ENCODE peak calls at places on chromosome 16, in eight cellular contexts. V, K, H, J, P, L, Q and M are unnamed samples.

GRCh38 chr16:16966439-16966838 is 504.3 kb downstream of the XYLT1 start:
- DNase-seq in V (no peak), K (no peak), H (no peak), J (no peak), P (no peak), L (no peak), Q (no peak), M (no peak)

GRCh38 chr16:73572135-73572534 is 524.2 kb upstream of the ZFHX3 start:
- DNase-seq in V (no peak), K (no peak), H (no peak), J (peak), P (peak), L (no peak), Q (no peak), M (no peak)

GRCh38 chr16:21720533-21720932 is 56.8 kb downstream of the OTOA start:
- DNase-seq in V (no peak), K (no peak), H (no peak), J (no peak), P (no peak), L (no peak), Q (no peak), M (no peak)

GRCh38 chr16:54945063-54945462 is 14.4 kb downstream of the IRX5 start:
- DNase-seq in V (no peak), K (no peak), H (no peak), J (no peak), P (no peak), L (no peak), Q (no peak), M (no peak)

GRCh38 chr16:78727536-78727935 is 628.1 kb downstream of the WWOX start:
- DNase-seq in V (no peak), K (no peak), H (no peak), J (no peak), P (no peak), L (peak), Q (no peak), M (no peak)

GRCh38 chr16:56288019-56288418 is 96.7 kb downstream of the GNAO1 start:
- DNase-seq in V (no peak), K (no peak), H (no peak), J (no peak), P (no peak), L (no peak), Q (no peak), M (no peak)

GRCh38 chr16:47966325-47966724 is 189.5 kb downstream of the ABCC12 start:
- DNase-seq in V (no peak), K (no peak), H (no peak), J (no peak), P (no peak), L (no peak), Q (no peak), M (no peak)

GRCh38 chr16:86222541-86222940 is 287.8 kb upstream of the FOXF1 start:
- DNase-seq in V (no peak), K (no peak), H (no peak), J (no peak), P (no peak), L (no peak), Q (no peak), M (no peak)

GRCh38 chr16:89210904-89211515 is 6.5 kb upstream of the ZNF778 start:
- DNase-seq in V (no peak), K (no peak), H (no peak), J (no peak), P (no peak), L (no peak), Q (no peak), M (no peak)

GRCh38 chr16:24689128-24689527 is 40.3 kb upstream of the TNRC6A start:
- DNase-seq in V (no peak), K (peak), H (no peak), J (no peak), P (no peak), L (peak), Q (peak), M (no peak)

GRCh38 chr16:1984347-1985225 is 593 bp downstream of the GFER start:
- DNase-seq in V (no peak), K (no peak), H (no peak), J (no peak), P (no peak), L (no peak), Q (no peak), M (no peak)

GRCh38 chr16:88905563-88905962 is 39.1 kb upstream of the PABPN1L start:
- DNase-seq in V (no peak), K (no peak), H (peak), J (no peak), P (no peak), L (peak), Q (peak), M (peak)

GRCh38 chr16:89636663-89637062 is 20.8 kb downstream of the CHMP1A start:
- DNase-seq in V (no peak), K (no peak), H (no peak), J (no peak), P (no peak), L (no peak), Q (no peak), M (no peak)